ENCODE peak calls at places on chromosomes 16 and 17, in ten cellular contexts. One of them, this sample, is unnamed. For H3K9me3 and H3K4me1, the result is how much of the 10 kb centered on the place peaks cover.

GRCh38 chr17:31073411-31073810 is 21.4 kb upstream of the NF1 start:
- DNase-seq in neural progenitor cell: no peak
- DNase-seq in A549: no peak
- DNase-seq in lung: no peak
- DNase-seq in left ventricle myocardium inferior: no peak
- DNase-seq in BE2C: no peak
- DNase-seq in body of pancreas: no peak
- DNase-seq in tibial nerve: no peak
- DNase-seq in psoas muscle: no peak
- DNase-seq in ovary: no peak
- DNase-seq in this sample: no peak

GRCh38 chr17:6843241-6843890 is 11.8 kb upstream of the TEKT1 start:
- DNase-seq in A549: peak
- DNase-seq in lung: no peak
- DNase-seq in body of pancreas: no peak
- DNase-seq in tibial nerve: no peak
- DNase-seq in ovary: no peak
- DNase-seq in neural progenitor cell: peak
- DNase-seq in psoas muscle: no peak
- DNase-seq in left ventricle myocardium inferior: no peak
- DNase-seq in BE2C: no peak
- DNase-seq in this sample: no peak

GRCh38 chr16:47667956-47668355 is 206.8 kb downstream of the PHKB start:
- DNase-seq in ovary: no peak
- DNase-seq in neural progenitor cell: no peak
- DNase-seq in BE2C: no peak
- DNase-seq in left ventricle myocardium inferior: no peak
- DNase-seq in lung: no peak
- DNase-seq in tibial nerve: no peak
- DNase-seq in A549: no peak
- DNase-seq in body of pancreas: no peak
- DNase-seq in psoas muscle: no peak
- DNase-seq in this sample: no peak

GRCh38 chr17:19327039-19327776 is 35.3 kb downstream of the B9D1 start:
- DNase-seq in body of pancreas: no peak
- DNase-seq in lung: no peak
- DNase-seq in psoas muscle: no peak
- DNase-seq in tibial nerve: no peak
- DNase-seq in left ventricle myocardium inferior: no peak
- DNase-seq in BE2C: no peak
- DNase-seq in A549: peak
- DNase-seq in ovary: no peak
- DNase-seq in neural progenitor cell: no peak
- DNase-seq in this sample: peak

GRCh38 chr17:31593806-31594205 is 202.3 kb downstream of the RAB11FIP4 start:
- DNase-seq in ovary: no peak
- DNase-seq in left ventricle myocardium inferior: peak
- DNase-seq in neural progenitor cell: no peak
- DNase-seq in lung: no peak
- DNase-seq in psoas muscle: peak
- DNase-seq in A549: no peak
- DNase-seq in body of pancreas: no peak
- DNase-seq in BE2C: peak
- DNase-seq in tibial nerve: no peak
- DNase-seq in this sample: no peak

GRCh38 chr16:26598061-26598460 is 468.7 kb upstream of the C16orf82 start:
- DNase-seq in lung: no peak
- DNase-seq in A549: no peak
- DNase-seq in neural progenitor cell: no peak
- DNase-seq in tibial nerve: no peak
- DNase-seq in body of pancreas: no peak
- DNase-seq in BE2C: no peak
- DNase-seq in ovary: no peak
- DNase-seq in psoas muscle: no peak
- DNase-seq in left ventricle myocardium inferior: no peak
- DNase-seq in this sample: no peak

GRCh38 chr17:69783865-69784264 is 291.2 kb upstream of the KCNJ16 start:
- DNase-seq in BE2C: no peak
- DNase-seq in body of pancreas: no peak
- DNase-seq in tibial nerve: no peak
- DNase-seq in lung: no peak
- DNase-seq in left ventricle myocardium inferior: no peak
- DNase-seq in A549: no peak
- DNase-seq in neural progenitor cell: no peak
- DNase-seq in ovary: no peak
- DNase-seq in psoas muscle: no peak
- DNase-seq in this sample: no peak

GRCh38 chr17:13074026-13074425 is 56.2 kb upstream of the ELAC2 start:
- DNase-seq in tibial nerve: no peak
- DNase-seq in left ventricle myocardium inferior: no peak
- DNase-seq in A549: peak
- DNase-seq in lung: no peak
- DNase-seq in BE2C: no peak
- DNase-seq in neural progenitor cell: no peak
- DNase-seq in ovary: no peak
- DNase-seq in body of pancreas: no peak
- DNase-seq in psoas muscle: no peak
- DNase-seq in this sample: no peak

GRCh38 chr16:12062343-12063003 is 85.9 kb downstream of the SNX29 start:
- DNase-seq in psoas muscle: peak
- DNase-seq in body of pancreas: no peak
- DNase-seq in neural progenitor cell: no peak
- DNase-seq in tibial nerve: peak
- DNase-seq in A549: no peak
- DNase-seq in lung: peak
- DNase-seq in left ventricle myocardium inferior: peak
- DNase-seq in BE2C: no peak
- DNase-seq in ovary: peak
- DNase-seq in this sample: peak

GRCh38 chr16:54505479-54506247 is 219.1 kb upstream of the IRX3 start:
- DNase-seq in lung: no peak
- DNase-seq in A549: no peak
- DNase-seq in neural progenitor cell: no peak
- DNase-seq in body of pancreas: no peak
- DNase-seq in ovary: no peak
- DNase-seq in tibial nerve: no peak
- DNase-seq in psoas muscle: no peak
- DNase-seq in left ventricle myocardium inferior: no peak
- DNase-seq in BE2C: no peak
- DNase-seq in this sample: no peak

GRCh38 chr17:8057691-8058114 is 18.8 kb downstream of the ALOX15B start:
- DNase-seq in A549: peak
- DNase-seq in ovary: no peak
- DNase-seq in psoas muscle: no peak
- DNase-seq in neural progenitor cell: peak
- DNase-seq in body of pancreas: peak
- DNase-seq in left ventricle myocardium inferior: no peak
- DNase-seq in BE2C: peak
- DNase-seq in lung: no peak
- DNase-seq in tibial nerve: no peak
- DNase-seq in this sample: peak

GRCh38 chr17:78878261-78878660 is 24.7 kb downstream of the CEP295NL start:
- DNase-seq in BE2C: no peak
- DNase-seq in body of pancreas: no peak
- DNase-seq in ovary: no peak
- DNase-seq in left ventricle myocardium inferior: no peak
- DNase-seq in psoas muscle: no peak
- DNase-seq in tibial nerve: no peak
- DNase-seq in A549: no peak
- DNase-seq in lung: no peak
- DNase-seq in neural progenitor cell: no peak
- DNase-seq in this sample: no peak

GRCh38 chr17:78875738-78876597 is 27.0 kb downstream of the CEP295NL start:
- DNase-seq in body of pancreas: peak
- DNase-seq in lung: no peak
- DNase-seq in ovary: no peak
- DNase-seq in A549: no peak
- DNase-seq in BE2C: no peak
- DNase-seq in psoas muscle: no peak
- DNase-seq in tibial nerve: no peak
- DNase-seq in left ventricle myocardium inferior: no peak
- DNase-seq in neural progenitor cell: no peak
- DNase-seq in this sample: no peak

GRCh38 chr17:78879679-78880186 is 23.3 kb downstream of the CEP295NL start:
- DNase-seq in tibial nerve: peak
- DNase-seq in A549: no peak
- DNase-seq in ovary: peak
- DNase-seq in body of pancreas: peak
- DNase-seq in left ventricle myocardium inferior: peak
- DNase-seq in BE2C: no peak
- DNase-seq in psoas muscle: peak
- DNase-seq in neural progenitor cell: no peak
- DNase-seq in lung: peak
- DNase-seq in this sample: no peak

GRCh38 chr17:78875331-78875730 is 27.7 kb downstream of the CEP295NL start:
- DNase-seq in neural progenitor cell: no peak
- DNase-seq in left ventricle myocardium inferior: no peak
- DNase-seq in BE2C: no peak
- DNase-seq in tibial nerve: no peak
- DNase-seq in A549: no peak
- DNase-seq in psoas muscle: no peak
- DNase-seq in ovary: no peak
- DNase-seq in lung: no peak
- DNase-seq in body of pancreas: no peak
- DNase-seq in this sample: no peak

DNA sequence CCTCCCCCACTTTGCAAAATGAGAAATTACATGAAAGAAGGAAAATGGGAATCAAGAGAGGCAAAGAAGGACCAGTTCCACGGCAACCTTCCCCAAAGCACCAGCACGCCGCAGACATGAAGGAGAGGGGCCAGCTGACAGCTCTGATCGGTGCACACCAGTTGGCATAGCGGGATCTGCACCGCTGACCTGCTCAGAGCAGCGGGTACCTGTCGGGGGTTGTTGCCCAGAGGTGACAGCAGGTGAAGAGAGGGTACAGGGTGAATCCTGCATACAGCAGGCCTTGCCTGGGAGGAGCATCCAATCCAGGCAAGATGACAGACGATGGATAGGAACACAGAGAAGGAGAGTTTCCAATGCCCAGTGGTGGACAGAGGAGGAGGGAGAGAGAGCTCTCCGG is 24.1 kb downstream of the CEP295NL start:
- DNase-seq in A549: no peak
- DNase-seq in BE2C: no peak
- DNase-seq in lung: no peak
- DNase-seq in left ventricle myocardium inferior: no peak
- DNase-seq in ovary: no peak
- DNase-seq in tibial nerve: no peak
- DNase-seq in neural progenitor cell: no peak
- DNase-seq in psoas muscle: no peak
- DNase-seq in body of pancreas: no peak
- DNase-seq in this sample: no peak
- H3K9me3 ChIP-seq in A549: under half
- H3K9me3 ChIP-seq in BE2C: under half
- H3K9me3 ChIP-seq in lung: under half
- H3K9me3 ChIP-seq in left ventricle myocardium inferior: under half
- H3K9me3 ChIP-seq in ovary: under half
- H3K9me3 ChIP-seq in tibial nerve: under half
- H3K9me3 ChIP-seq in neural progenitor cell: under half
- H3K9me3 ChIP-seq in psoas muscle: under half
- H3K9me3 ChIP-seq in body of pancreas: under half
- H3K9me3 ChIP-seq in this sample: under half

GRCh38 chr17:11921296-11921695 is 76.0 kb downstream of the ZNF18 start:
- DNase-seq in left ventricle myocardium inferior: no peak
- DNase-seq in ovary: no peak
- DNase-seq in BE2C: no peak
- DNase-seq in lung: no peak
- DNase-seq in neural progenitor cell: no peak
- DNase-seq in tibial nerve: no peak
- DNase-seq in psoas muscle: no peak
- DNase-seq in A549: no peak
- DNase-seq in body of pancreas: no peak
- DNase-seq in this sample: no peak

GRCh38 chr17:11928436-11928835 is 68.8 kb downstream of the ZNF18 start:
- DNase-seq in neural progenitor cell: no peak
- DNase-seq in left ventricle myocardium inferior: no peak
- DNase-seq in tibial nerve: no peak
- DNase-seq in psoas muscle: no peak
- DNase-seq in ovary: no peak
- DNase-seq in A549: no peak
- DNase-seq in BE2C: no peak
- DNase-seq in lung: no peak
- DNase-seq in body of pancreas: no peak
- DNase-seq in this sample: no peak

GRCh38 chr17:11925271-11926021 is 71.8 kb downstream of the ZNF18 start:
- DNase-seq in lung: no peak
- DNase-seq in tibial nerve: no peak
- DNase-seq in ovary: no peak
- DNase-seq in left ventricle myocardium inferior: peak
- DNase-seq in neural progenitor cell: no peak
- DNase-seq in body of pancreas: no peak
- DNase-seq in BE2C: no peak
- DNase-seq in psoas muscle: no peak
- DNase-seq in A549: no peak
- DNase-seq in this sample: no peak

GRCh38 chr17:11917415-11917814 is 79.9 kb downstream of the ZNF18 start:
- DNase-seq in psoas muscle: no peak
- DNase-seq in ovary: no peak
- DNase-seq in A549: no peak
- DNase-seq in neural progenitor cell: no peak
- DNase-seq in lung: no peak
- DNase-seq in left ventricle myocardium inferior: no peak
- DNase-seq in tibial nerve: no peak
- DNase-seq in BE2C: no peak
- DNase-seq in body of pancreas: no peak
- DNase-seq in this sample: no peak

GRCh38 chr17:11922634-11923033 is 74.6 kb downstream of the ZNF18 start:
- DNase-seq in tibial nerve: no peak
- DNase-seq in left ventricle myocardium inferior: no peak
- DNase-seq in lung: no peak
- DNase-seq in psoas muscle: no peak
- DNase-seq in A549: no peak
- DNase-seq in body of pancreas: no peak
- DNase-seq in ovary: no peak
- DNase-seq in neural progenitor cell: no peak
- DNase-seq in BE2C: no peak
- DNase-seq in this sample: no peak
- TF ChIP-seq CTCF in tibial nerve: no peak
- TF ChIP-seq CTCF in left ventricle myocardium inferior: no peak
- TF ChIP-seq CTCF in lung: no peak
- TF ChIP-seq CTCF in psoas muscle: no peak
- TF ChIP-seq CTCF in A549: no peak
- TF ChIP-seq CTCF in body of pancreas: no peak
- TF ChIP-seq CTCF in ovary: no peak
- TF ChIP-seq CTCF in neural progenitor cell: no peak
- TF ChIP-seq CTCF in BE2C: no peak
- TF ChIP-seq CTCF in this sample: no peak

GRCh38 chr16:3864562-3864961 is 16.0 kb downstream of the CREBBP start:
- DNase-seq in ovary: no peak
- DNase-seq in BE2C: no peak
- DNase-seq in tibial nerve: no peak
- DNase-seq in neural progenitor cell: no peak
- DNase-seq in A549: no peak
- DNase-seq in left ventricle myocardium inferior: no peak
- DNase-seq in lung: no peak
- DNase-seq in psoas muscle: no peak
- DNase-seq in body of pancreas: no peak
- DNase-seq in this sample: no peak
- H3K4me1 ChIP-seq in ovary: under half
- H3K4me1 ChIP-seq in BE2C: under half
- H3K4me1 ChIP-seq in tibial nerve: half or more
- H3K4me1 ChIP-seq in neural progenitor cell: under half
- H3K4me1 ChIP-seq in A549: under half
- H3K4me1 ChIP-seq in left ventricle myocardium inferior: half or more
- H3K4me1 ChIP-seq in lung: under half
- H3K4me1 ChIP-seq in psoas muscle: half or more
- H3K4me1 ChIP-seq in body of pancreas: half or more
- H3K4me1 ChIP-seq in this sample: under half

GRCh38 chr16:61480250-61480649 is 556.0 kb downstream of the CDH8 start:
- DNase-seq in BE2C: no peak
- DNase-seq in ovary: no peak
- DNase-seq in lung: no peak
- DNase-seq in neural progenitor cell: no peak
- DNase-seq in tibial nerve: no peak
- DNase-seq in A549: no peak
- DNase-seq in left ventricle myocardium inferior: no peak
- DNase-seq in body of pancreas: no peak
- DNase-seq in psoas muscle: no peak
- DNase-seq in this sample: no peak
- H3K9me3 ChIP-seq in BE2C: under half
- H3K9me3 ChIP-seq in ovary: under half
- H3K9me3 ChIP-seq in lung: under half
- H3K9me3 ChIP-seq in neural progenitor cell: under half
- H3K9me3 ChIP-seq in tibial nerve: under half
- H3K9me3 ChIP-seq in A549: under half
- H3K9me3 ChIP-seq in left ventricle myocardium inferior: under half
- H3K9me3 ChIP-seq in body of pancreas: under half
- H3K9me3 ChIP-seq in psoas muscle: under half
- H3K9me3 ChIP-seq in this sample: under half

This sample was measured in tibial artery.